ENCODE peak calls at places on chromosomes 3 and 15, in six cellular contexts. P is A549, T is HCT116, K is GM23338, G is HepG2, Q is GM12878. S is an unnamed sample.

GRCh38 chr3:33962383-33962782 is 164.0 kb downstream of the PDCD6IP start:
- DNase-seq in P (no peak), T (no peak), K (no peak), G (no peak), Q (no peak), S (no peak)

GRCh38 chr15:70447511-70447910 is 315.8 kb downstream of the UACA start:
- DNase-seq in P (no peak), T (no peak), K (no peak), G (no peak), Q (no peak), S (no peak)

GRCh38 chr3:155382396-155383042 is 89.0 kb upstream of the STRIT1 start:
- DNase-seq in P (peak; percentile 66), T (peak; percentile 63), K (peak; percentile 91), G (peak; percentile 53), Q (no peak), S (peak; percentile 55)

GRCh38 chr3:63159764-63160163 is 118.3 kb upstream of the SYNPR start:
- DNase-seq in P (no peak), T (no peak), K (no peak), G (no peak), Q (no peak), S (no peak)

GRCh38 chr3:34298668-34299067 is 500.2 kb downstream of the PDCD6IP start:
- DNase-seq in P (no peak), T (no peak), K (no peak), G (no peak), Q (no peak), S (no peak)

GRCh38 chr3:51358981-51359380 is 26.1 kb upstream of the MANF start:
- DNase-seq in P (no peak), T (no peak), K (no peak), G (no peak), Q (no peak), S (no peak)

GRCh38 chr3:23041918-23042696 is 161.0 kb upstream of the UBE2E2 start:
- DNase-seq in P (no peak), T (peak; percentile 1), K (no peak), G (no peak), Q (no peak), S (no peak)

GRCh38 chr15:36005542-36005941 is 459.6 kb upstream of the DPH6 start:
- DNase-seq in P (no peak), T (no peak), K (no peak), G (no peak), Q (no peak), S (no peak)

GRCh38 chr3:170089862-170090600 is 52.2 kb downstream of the GPR160 start:
- DNase-seq in P (no peak), T (no peak), K (no peak), G (no peak), Q (no peak), S (peak; percentile 27)

GRCh38 chr15:95175914-95176658 is 944.7 kb downstream of the MCTP2 start:
- DNase-seq in P (no peak), T (no peak), K (no peak), G (no peak), Q (no peak), S (no peak)

GRCh38 chr3:122000936-122001605 is 21.0 kb downstream of the ILDR1 start:
- DNase-seq in P (no peak), T (no peak), K (peak; percentile 29), G (peak; percentile 31), Q (no peak), S (no peak)

GRCh38 chr3:178546079-178546478 is 9.8 kb downstream of the KCNMB2 start:
- DNase-seq in P (no peak), T (no peak), K (no peak), G (no peak), Q (no peak), S (no peak)

GRCh38 chr3:184604039-184604955 is 42.7 kb downstream of the EPHB3 start:
- DNase-seq in P (no peak), T (no peak), K (peak; percentile 94), G (no peak), Q (no peak), S (no peak)

GRCh38 chr3:88336894-88337293 is 187.1 kb downstream of the C3orf38 start:
- DNase-seq in P (no peak), T (no peak), K (no peak), G (no peak), Q (no peak), S (no peak)

GRCh38 chr3:188937389-188937788 is 234.4 kb upstream of the TPRG1 start:
- DNase-seq in P (no peak), T (no peak), K (peak; percentile 75), G (no peak), Q (no peak), S (no peak)

GRCh38 chr15:57537072-57537471 is 54.6 kb upstream of the MYZAP start:
- DNase-seq in P (no peak), T (peak; percentile 10), K (peak; percentile 63), G (peak; percentile 13), Q (no peak), S (no peak)

GRCh38 chr3:171679011-171679492 is 131.2 kb downstream of the PLD1 start:
- DNase-seq in P (no peak), T (no peak), K (no peak), G (peak; percentile 62), Q (no peak), S (no peak)

GRCh38 chr3:13399603-13400002 is 20.5 kb downstream of the NUP210 start:
- DNase-seq in P (no peak), T (no peak), K (no peak), G (no peak), Q (no peak), S (no peak)

GRCh38 chr3:114121996-114122709 is 56.7 kb downstream of the DRD3 start:
- DNase-seq in P (no peak), T (no peak), K (no peak), G (no peak), Q (no peak), S (no peak)

GRCh38 chr15:55981596-55982249 is 11.7 kb downstream of the NEDD4 start:
- DNase-seq in P (no peak), T (no peak), K (no peak), G (no peak), Q (no peak), S (no peak)

GRCh38 chr3:166265153-166265552 is 427.9 kb upstream of the BCHE start:
- DNase-seq in P (no peak), T (no peak), K (no peak), G (no peak), Q (no peak), S (no peak)

GRCh38 chr3:106518516-106518915 is 649.7 kb upstream of the CBLB start:
- DNase-seq in P (no peak), T (no peak), K (no peak), G (no peak), Q (no peak), S (no peak)

GRCh38 chr3:23075478-23075877 is 127.6 kb upstream of the UBE2E2 start:
- DNase-seq in P (no peak), T (no peak), K (no peak), G (no peak), Q (no peak), S (no peak)

GRCh38 chr3:189995129-189995528 is 125.6 kb downstream of the P3H2 start:
- DNase-seq in P (no peak), T (no peak), K (peak; percentile 41), G (no peak), Q (no peak), S (no peak)

GRCh38 chr3:100776736-100777135 is 67.4 kb downstream of the TFG start:
- DNase-seq in P (no peak), T (no peak), K (peak; percentile 52), G (no peak), Q (no peak), S (no peak)

GRCh38 chr3:31321620-31322019 is 211.1 kb upstream of the STT3B start:
- DNase-seq in P (no peak), T (no peak), K (no peak), G (no peak), Q (no peak), S (no peak)

GRCh38 chr3:126146034-126146433 is 34.4 kb downstream of the ALDH1L1 start:
- DNase-seq in P (no peak), T (no peak), K (no peak), G (no peak), Q (no peak), S (no peak)

GRCh38 chr3:131361464-131362421 is 19.8 kb upstream of the NUDT16 start:
- DNase-seq in P (peak; percentile 36), T (peak; percentile 98), K (peak; percentile 98), G (no peak), Q (peak; percentile 37), S (no peak)
- H3K4me3 ChIP-seq in P (peak overlapping the region; percentile 41), T (peak overlapping the region; percentile 79), K (peak overlapping the region; percentile 82), G (no peak overlapping the region), Q (peak overlapping the region; percentile 42), S (no peak overlapping the region)

GRCh38 chr15:78841307-78841706 is 30.0 kb upstream of the ADAMTS7 start:
- DNase-seq in P (no peak), T (no peak), K (no peak), G (no peak), Q (no peak), S (no peak)

GRCh38 chr15:78841891-78842290 is 30.6 kb upstream of the ADAMTS7 start:
- DNase-seq in P (no peak), T (no peak), K (no peak), G (no peak), Q (no peak), S (no peak)

GRCh38 chr15:78838480-78838879 is 27.2 kb upstream of the ADAMTS7 start:
- DNase-seq in P (no peak), T (no peak), K (no peak), G (no peak), Q (no peak), S (no peak)

GRCh38 chr15:78842519-78842918 is 30.2 kb upstream of the MORF4L1 start:
- DNase-seq in P (no peak), T (no peak), K (no peak), G (no peak), Q (peak; percentile 55), S (no peak)

GRCh38 chr15:78840661-78841060 is 29.4 kb upstream of the ADAMTS7 start:
- DNase-seq in P (no peak), T (no peak), K (no peak), G (no peak), Q (no peak), S (peak; percentile 60)
- TF ChIP-seq REST in P (no peak), T (no peak), K (no peak), G (no peak), Q (no peak), S (no peak)

GRCh38 chr3:174529298-174529697 is 329.8 kb upstream of the NAALADL2 start:
- DNase-seq in P (no peak), T (no peak), K (no peak), G (no peak), Q (no peak), S (no peak)
- TF ChIP-seq CTCF in P (no peak), T (no peak), K (peak; percentile 45), G (no peak), Q (no peak), S (no peak)

DNA sequence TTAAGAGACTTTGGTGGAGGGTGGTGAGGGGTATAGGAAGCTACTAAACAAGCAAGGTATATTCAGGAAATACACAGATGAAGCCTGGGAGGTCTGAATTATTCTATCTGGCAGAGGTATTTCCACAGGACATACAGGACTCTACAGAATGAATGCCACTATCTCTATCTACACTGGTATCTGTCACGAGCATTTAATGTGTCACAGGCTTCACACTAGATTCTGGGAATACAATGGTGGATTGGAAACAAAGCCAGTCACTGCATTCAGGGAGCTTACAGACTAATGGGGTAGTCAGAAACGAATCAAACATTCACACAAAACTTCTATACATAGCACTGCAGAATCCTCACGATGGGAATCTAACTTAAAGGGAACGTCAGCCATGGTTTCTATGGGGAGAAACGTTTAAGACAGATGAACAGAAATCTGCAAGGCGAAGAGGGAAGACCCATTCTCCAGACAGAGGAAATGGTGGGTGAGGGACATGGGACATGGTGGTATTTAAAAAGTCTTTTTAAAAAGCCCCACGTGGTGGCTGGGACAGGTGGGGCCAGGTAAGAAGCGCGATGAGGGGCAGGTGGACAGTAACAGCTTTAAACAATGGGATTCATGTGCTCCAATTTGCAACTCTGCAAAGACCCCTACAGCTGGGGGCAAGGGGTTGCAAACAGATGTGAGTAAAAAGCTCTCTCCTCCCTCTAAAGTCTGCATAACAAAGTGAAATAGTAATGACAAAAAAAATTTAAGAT is 16.5 kb downstream of the LRIG1 start:
- DNase-seq in P (no peak), T (no peak), K (no peak), G (no peak), Q (no peak), S (no peak)
- H3K4me3 ChIP-seq in P (no peak overlapping the region), T (no peak overlapping the region), K (peak overlapping the region; percentile 18), G (no peak overlapping the region), Q (no peak overlapping the region), S (no peak overlapping the region)

S was measured in HL-60.